ENCODE peak calls at places on chromosomes 12 and 14, in five cellular contexts. D, T, C, J and V are unnamed samples.

GRCh38 chr14:63435838-63436237 is 107.3 kb downstream of the PPP2R5E start:
- DNase-seq in D (no peak), T (no peak), C (peak; percentile 25), J (peak; percentile 40), V (no peak)

GRCh38 chr12:124599074-124599999 is 31.9 kb upstream of the NCOR2 start:
- DNase-seq in D (no peak), T (no peak), C (no peak), J (no peak), V (no peak)

GRCh38 chr12:121159467-121160307 is 27.0 kb downstream of the P2RX7 start:
- DNase-seq in D (no peak), T (no peak), C (no peak), J (no peak), V (no peak)

GRCh38 chr12:28933864-28934527 is 215.1 kb upstream of the FAR2 start:
- DNase-seq in D (no peak), T (no peak), C (no peak), J (no peak), V (no peak)

GRCh38 chr12:103829092-103829491 is 11.9 kb downstream of the NT5DC3 start:
- DNase-seq in D (no peak), T (no peak), C (no peak), J (no peak), V (no peak)

GRCh38 chr12:102806592-102806991 is 110.5 kb downstream of the PAH start:
- DNase-seq in D (no peak), T (no peak), C (no peak), J (no peak), V (no peak)

GRCh38 chr12:2083008-2083407 is 30.2 kb downstream of the CACNA1C start:
- DNase-seq in D (no peak), T (no peak), C (peak; percentile 5), J (no peak), V (no peak)

GRCh38 chr12:54363047-54363446 is 1.2 kb downstream of the GPR84 start:
- DNase-seq in D (no peak), T (no peak), C (no peak), J (no peak), V (no peak)

GRCh38 chr12:65171073-65171472 is 1.7 kb downstream of the LEMD3 start:
- DNase-seq in D (no peak), T (peak; percentile 23), C (no peak), J (no peak), V (no peak)

GRCh38 chr12:116559330-116560080 is at the start of gene MAP1LC3B2:
- DNase-seq in D (peak; percentile 58), T (peak; percentile 76), C (no peak), J (peak; percentile 65), V (no peak)

GRCh38 chr14:74794947-74795346 is 31.8 kb downstream of the YLPM1 start:
- DNase-seq in D (no peak), T (no peak), C (no peak), J (no peak), V (no peak)

GRCh38 chr14:58731465-58732330 is 93.9 kb downstream of the DACT1 start:
- DNase-seq in D (no peak), T (no peak), C (no peak), J (no peak), V (no peak)

GRCh38 chr12:47360771-47361388 is 281.1 kb upstream of the AMIGO2 start:
- DNase-seq in D (peak; percentile 24), T (peak; percentile 78), C (no peak), J (no peak), V (no peak)